ENCODE peak calls at places on chromosome 17, in seven cellular contexts. X is left ventricle myocardium inferior, F is endodermal cell, V is A549, E is adipocyte, I is mesenchymal stem cell, Q is prostate gland. J is an unnamed sample.

GRCh38 chr17:28384281-28385036 is 13.0 kb downstream of the SARM1 start:
- DNase-seq in X (peak; percentile 49), F (peak; percentile 87), V (no peak), E (no peak), I (peak; percentile 28), Q (peak; percentile 71), J (no peak)

GRCh38 chr17:40425741-40426140 is 8.0 kb upstream of the TOP2A start:
- DNase-seq in X (no peak), F (no peak), V (no peak), E (no peak), I (no peak), Q (no peak), J (no peak)

GRCh38 chr17:12637015-12637414 is 28.7 kb upstream of the MYOCD start:
- DNase-seq in X (no peak), F (peak; percentile 75), V (peak; percentile 56), E (peak; percentile 92), I (peak; percentile 97), Q (no peak), J (peak; percentile 81)

GRCh38 chr17:21419299-21420239 is 43.4 kb downstream of the KCNJ12 start:
- DNase-seq in X (peak; percentile 28), F (peak; percentile 72), V (no peak), E (no peak), I (no peak), Q (no peak), J (no peak)

GRCh38 chr17:58391302-58391984 is 25.9 kb downstream of the RNF43 start:
- DNase-seq in X (no peak), F (no peak), V (peak; percentile 67), E (no peak), I (no peak), Q (peak; percentile 99), J (peak; percentile 67)

GRCh38 chr17:79617740-79618382 is 7.0 kb upstream of the RBFOX3 start:
- DNase-seq in X (peak; percentile 7), F (peak; percentile 40), V (no peak), E (no peak), I (no peak), Q (no peak), J (no peak)

GRCh38 chr17:77396610-77397009 is 255.8 kb downstream of the SEC14L1 start:
- DNase-seq in X (no peak), F (no peak), V (no peak), E (no peak), I (no peak), Q (no peak), J (no peak)

GRCh38 chr17:67716405-67716798 is 1.3 kb upstream of the NOL11 start:
- DNase-seq in X (no peak), F (no peak), V (no peak), E (no peak), I (no peak), Q (no peak), J (no peak)

GRCh38 chr17:30388321-30389179 is 9.8 kb downstream of the CPD start:
- DNase-seq in X (no peak), F (peak; percentile 67), V (no peak), E (no peak), I (no peak), Q (no peak), J (no peak)

GRCh38 chr17:16342979-16343378 is 10.3 kb downstream of the CENPV start:
- DNase-seq in X (no peak), F (no peak), V (no peak), E (peak; percentile 17), I (peak; percentile 26), Q (no peak), J (peak; percentile 75)

GRCh38 chr17:65495255-65496060 is 66.0 kb downstream of the AXIN2 start:
- DNase-seq in X (no peak), F (peak; percentile 97), V (no peak), E (no peak), I (no peak), Q (no peak), J (no peak)

GRCh38 chr17:72244942-72245341 is 124.1 kb downstream of the SOX9 start:
- DNase-seq in X (no peak), F (no peak), V (no peak), E (no peak), I (no peak), Q (no peak), J (peak; percentile 24)

DNA sequence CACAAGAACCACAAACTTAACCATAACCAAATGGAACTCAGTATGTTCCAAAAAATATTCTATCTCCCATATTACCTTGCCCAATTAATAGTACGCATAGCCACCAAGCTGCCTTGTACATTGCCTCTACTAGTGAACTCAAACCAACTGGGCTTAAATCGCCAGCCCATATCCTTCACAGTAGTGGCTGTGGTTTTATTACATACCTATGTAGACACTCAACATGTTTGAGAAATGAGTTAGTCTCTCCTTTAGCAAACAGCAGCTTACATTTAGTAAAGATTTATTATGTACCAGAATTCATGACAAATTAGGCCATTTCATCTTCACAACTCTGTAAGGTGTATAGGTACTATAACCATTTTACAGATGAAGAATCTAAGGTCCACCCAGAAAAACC is 41.4 kb downstream of the GRB2 start:
- DNase-seq in X (no peak), F (no peak), V (no peak), E (peak; percentile 80), I (peak; percentile 81), Q (no peak), J (peak; percentile 76)
- H3K4me3 ChIP-seq in X (no peak overlapping the region), F (no peak overlapping the region), V (no peak overlapping the region), E (no peak overlapping the region), I (peak overlapping the region; percentile 31), Q (no peak overlapping the region), J (no peak overlapping the region)

GRCh38 chr17:64084940-64085649 is 44.8 kb downstream of the ERN1 start:
- DNase-seq in X (no peak), F (no peak), V (no peak), E (no peak), I (no peak), Q (no peak), J (no peak)

GRCh38 chr17:64083571-64084085 is 46.3 kb downstream of the ERN1 start:
- DNase-seq in X (no peak), F (peak; percentile 70), V (no peak), E (no peak), I (no peak), Q (no peak), J (no peak)

GRCh38 chr17:64081802-64082799 is 47.8 kb downstream of the ERN1 start:
- DNase-seq in X (no peak), F (no peak), V (peak; percentile 79), E (peak; percentile 81), I (peak; percentile 92), Q (peak; percentile 69), J (peak; percentile 90)

GRCh38 chr17:64084086-64084939 is 45.6 kb downstream of the ERN1 start:
- DNase-seq in X (no peak), F (no peak), V (no peak), E (no peak), I (peak; percentile 68), Q (no peak), J (peak; percentile 59)

DNA sequence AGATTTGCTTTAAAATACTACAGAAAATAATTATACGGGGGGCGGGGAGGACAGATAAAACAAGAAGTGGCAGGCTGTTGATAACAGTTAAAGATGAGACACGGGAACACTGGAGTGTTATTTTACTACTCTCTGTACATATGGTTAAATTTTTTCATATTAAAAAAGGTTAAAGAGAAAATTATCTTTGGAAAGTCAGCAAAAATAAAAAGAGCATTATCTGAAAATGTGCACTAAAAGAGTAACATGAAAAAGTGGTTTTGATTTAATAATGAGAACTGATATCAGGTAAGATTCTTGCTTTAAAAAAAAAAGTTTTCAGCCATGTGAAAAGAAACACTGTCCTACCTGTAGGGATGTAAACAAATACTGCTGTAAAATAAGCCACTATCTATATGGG is 46.9 kb downstream of the ERN1 start:
- DNase-seq in X (no peak), F (no peak), V (no peak), E (no peak), I (no peak), Q (no peak), J (no peak)
- H3K4me3 ChIP-seq in X (no peak overlapping the region), F (no peak overlapping the region), V (no peak overlapping the region), E (no peak overlapping the region), I (no peak overlapping the region), Q (no peak overlapping the region), J (no peak overlapping the region)

GRCh38 chr17:7838291-7839075 is 4.5 kb downstream of the KDM6B start:
- DNase-seq in X (no peak), F (peak; percentile 79), V (no peak), E (peak; percentile 73), I (peak; percentile 90), Q (no peak), J (peak; percentile 55)
- H3K4me3 ChIP-seq in X (peak overlapping the region; percentile 30), F (peak overlapping the region; percentile 76), V (peak overlapping the region; percentile 34), E (peak overlapping the region; percentile 77), I (peak overlapping the region; percentile 67), Q (peak overlapping the region; percentile 3), J (peak overlapping the region; percentile 44)

DNA sequence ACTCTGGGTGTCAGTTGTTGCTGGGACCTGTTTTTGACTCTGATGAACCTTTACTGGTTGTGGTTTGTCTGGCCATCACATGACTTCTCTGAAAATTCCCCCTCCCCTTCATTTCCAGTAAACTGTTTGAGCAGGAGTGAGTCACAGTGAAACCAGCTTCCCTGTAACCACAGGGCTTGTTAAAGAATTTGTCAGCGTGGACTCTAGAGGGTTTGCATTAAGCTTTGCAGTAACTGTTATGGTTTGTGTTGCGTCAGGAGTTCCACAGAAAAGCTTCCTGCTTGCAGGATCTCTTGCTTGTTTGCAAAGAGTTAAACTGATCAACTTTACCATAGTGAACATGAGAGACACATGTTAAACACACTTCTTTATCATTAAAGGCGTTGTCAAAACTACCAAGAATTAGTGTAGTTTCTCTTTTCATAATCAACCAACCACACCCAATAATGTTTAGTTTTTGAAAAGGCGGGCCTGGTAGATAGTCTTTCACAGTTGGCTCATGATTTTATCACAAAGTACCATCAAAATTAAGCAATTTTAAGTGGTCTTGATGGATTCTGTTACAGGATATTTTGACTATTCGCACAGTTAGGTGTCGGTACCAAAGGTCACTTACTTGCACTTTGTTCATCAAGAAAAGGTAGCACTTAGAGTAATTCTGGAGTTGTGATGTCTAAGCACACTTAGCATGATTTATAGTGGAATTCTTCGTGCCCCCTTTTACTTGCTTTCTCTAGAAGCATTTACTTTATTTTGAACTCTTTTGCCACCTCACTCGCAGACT is 79.3 kb downstream of the VMP1 start:
- DNase-seq in X (no peak), F (peak; percentile 81), V (peak; percentile 81), E (peak; percentile 97), I (peak; percentile 100), Q (peak; percentile 90), J (peak; percentile 100)
- H3K4me3 ChIP-seq in X (peak overlapping the region; percentile 19), F (no peak overlapping the region), V (no peak overlapping the region), E (peak overlapping the region; percentile 63), I (no peak overlapping the region), Q (no peak overlapping the region), J (no peak overlapping the region)

J was measured in cardiac fibroblast.